ENCODE peak calls at places on chromosome 12, in six cellular contexts. F is bronchial epithelial cell, Y is stomach, E is fibroblast of lung, X is Peyer's patch, O is transverse colon. I is an unnamed sample.

GRCh38 chr12:4274396-4274959 is 916 bp downstream of the CCND2 start:
- DNase-seq in O (no peak), X (peak; percentile 70), E (peak; percentile 30), F (peak; percentile 12), Y (no peak), I (no peak)

GRCh38 chr12:101696477-101697196 is 803 bp upstream of the CHPT1 start:
- DNase-seq in O (peak; percentile 60), E (peak; percentile 42), X (peak; percentile 72), Y (peak; percentile 32), F (no peak), I (peak; percentile 0)

GRCh38 chr12:84924956-84925355 is 12.4 kb upstream of the SLC6A15 start:
- DNase-seq in X (no peak), E (peak; percentile 82), F (peak; percentile 77), O (no peak), Y (no peak), I (no peak)

GRCh38 chr12:39173689-39174088 is 268.3 kb upstream of the CPNE8 start:
- DNase-seq in Y (no peak), E (no peak), F (no peak), O (no peak), X (no peak), I (no peak)

GRCh38 chr12:111807232-111807631 is 34.8 kb upstream of the MAPKAPK5 start:
- DNase-seq in Y (no peak), E (no peak), X (peak; percentile 78), O (peak; percentile 39), F (no peak), I (no peak)

GRCh38 chr12:109703684-109704083 is 9.9 kb upstream of the FAM222A start:
- DNase-seq in Y (no peak), F (no peak), E (no peak), O (no peak), X (no peak), I (no peak)

GRCh38 chr12:132170094-132170636 is 25.9 kb downstream of the NOC4L start:
- DNase-seq in O (no peak), E (peak; percentile 79), F (no peak), Y (no peak), X (no peak), I (peak; percentile 80)

GRCh38 chr12:23640754-23641153 is 308.7 kb downstream of the SOX5 start:
- DNase-seq in O (no peak), F (no peak), Y (no peak), X (no peak), E (no peak), I (no peak)

GRCh38 chr12:60714141-60714900 is 1118.5 kb downstream of the SLC16A7 start:
- DNase-seq in F (no peak), Y (no peak), X (no peak), E (no peak), O (no peak), I (no peak)

GRCh38 chr12:31491819-31492598 is 98.9 kb downstream of the DENND5B start:
- DNase-seq in F (peak; percentile 91), X (no peak), E (peak; percentile 81), O (no peak), Y (no peak), I (peak; percentile 44)

GRCh38 chr12:11658796-11659195 is 9.3 kb downstream of the ETV6 start:
- DNase-seq in Y (no peak), F (peak; percentile 50), E (peak; percentile 39), X (no peak), O (no peak), I (no peak)

GRCh38 chr12:118120579-118121363 is 15.2 kb upstream of the PEBP1 start:
- DNase-seq in X (peak; percentile 87), Y (peak; percentile 84), E (peak; percentile 73), F (peak; percentile 40), O (peak; percentile 85), I (peak; percentile 51)

GRCh38 chr12:1326258-1326657 is 268.1 kb downstream of the FBXL14 start:
- DNase-seq in F (no peak), O (no peak), X (no peak), Y (no peak), E (no peak), I (no peak)

GRCh38 chr12:16606936-16607335 is 974 bp upstream of the LMO3 start:
- DNase-seq in Y (no peak), F (peak; percentile 49), E (no peak), O (no peak), X (no peak), I (no peak)

GRCh38 chr12:132249747-132250478 is 79.5 kb downstream of the GALNT9 start:
- DNase-seq in E (no peak), F (no peak), X (no peak), O (no peak), Y (no peak), I (no peak)

GRCh38 chr12:24554612-24555300 is 394.1 kb downstream of the BCAT1 start:
- DNase-seq in X (no peak), F (no peak), Y (no peak), O (no peak), E (no peak), I (peak; percentile 10)

GRCh38 chr12:95766356-95767019 is 24.1 kb downstream of the NTN4 start:
- DNase-seq in E (no peak), O (no peak), X (no peak), F (peak; percentile 40), Y (no peak), I (no peak)

GRCh38 chr12:57006809-57007475 is 596 bp upstream of the ZBTB39 start:
- DNase-seq in O (no peak), Y (no peak), E (no peak), X (peak; percentile 6), F (no peak), I (no peak)

GRCh38 chr12:31740618-31741017 is 11.8 kb upstream of the AMN1 start:
- DNase-seq in O (no peak), E (no peak), F (no peak), Y (no peak), X (no peak), I (no peak)

GRCh38 chr12:56932867-56933266 is 1.3 kb downstream of the SDR9C7 start:
- DNase-seq in O (peak; percentile 22), E (no peak), X (no peak), Y (no peak), F (peak; percentile 75), I (no peak)

GRCh38 chr12:54032627-54033100 is at the start of gene HOXC5:
- DNase-seq in Y (peak; percentile 84), E (peak; percentile 74), X (peak; percentile 70), F (peak; percentile 49), O (peak; percentile 65), I (peak; percentile 53)
- H3K27me3 ChIP-seq in Y (no peaks in the 10 kb centered on the region), E (peaks cover 36% of the 10 kb centered on the region), X (peaks cover 13% of the 10 kb centered on the region), F (peaks cover 67% of the 10 kb centered on the region), O (peaks cover 100% of the 10 kb centered on the region), I (no peaks in the 10 kb centered on the region)

GRCh38 chr12:121908702-121909101 is 9.7 kb upstream of the CFAP251 start:
- DNase-seq in E (no peak), X (no peak), O (no peak), Y (no peak), F (no peak), I (no peak)
- H3K36me3 ChIP-seq in E (peaks cover 6% of the 10 kb centered on the region), X (peaks cover 85% of the 10 kb centered on the region), O (peaks cover 37% of the 10 kb centered on the region), Y (peaks cover 98% of the 10 kb centered on the region), F (peaks cover 9% of the 10 kb centered on the region), I (peaks cover 28% of the 10 kb centered on the region)

GRCh38 chr12:67517181-67517887 is 131.2 kb upstream of the DYRK2 start:
- DNase-seq in Y (peak; percentile 56), O (peak; percentile 23), F (peak; percentile 99), E (peak; percentile 31), X (no peak), I (peak; percentile 52)
- H3K27me3 ChIP-seq in Y (no peaks in the 10 kb centered on the region), O (no peaks in the 10 kb centered on the region), F (peaks cover 4% of the 10 kb centered on the region), E (no peaks in the 10 kb centered on the region), X (no peaks in the 10 kb centered on the region), I (no peaks in the 10 kb centered on the region)

GRCh38 chr12:69966409-69966808 is 141.4 kb downstream of the MYRFL start:
- DNase-seq in O (peak; percentile 27), Y (no peak), E (peak; percentile 24), F (peak; percentile 97), X (no peak), I (peak; percentile 64)

GRCh38 chr12:69969011-69969410 is 144.0 kb downstream of the MYRFL start:
- DNase-seq in F (no peak), X (no peak), Y (no peak), E (no peak), O (no peak), I (no peak)

GRCh38 chr12:69972136-69972535 is 147.1 kb downstream of the MYRFL start:
- DNase-seq in F (peak; percentile 74), E (no peak), Y (no peak), O (no peak), X (no peak), I (no peak)

GRCh38 chr12:69966839-69967238 is 141.8 kb downstream of the MYRFL start:
- DNase-seq in X (no peak), O (no peak), E (no peak), Y (peak; percentile 41), F (peak; percentile 99), I (no peak)
- H3K36me3 ChIP-seq in X (no peaks in the 10 kb centered on the region), O (no peaks in the 10 kb centered on the region), E (no peaks in the 10 kb centered on the region), Y (no peaks in the 10 kb centered on the region), F (no peaks in the 10 kb centered on the region), I (no peaks in the 10 kb centered on the region)

I was measured in MG63.